ENCODE peak calls at places on chromosomes 1 and 21, in nine cellular contexts. Z is heart right ventricle; D is SJSA1; P is fibroblast of mammary gland; I is left ventricle myocardium inferior; K is right lobe of liver; L is CD8-positive, alpha-beta memory T cell; R is CD4-positive, alpha-beta memory T cell; C is esophagus squamous epithelium. S is an unnamed sample.

GRCh38 chr1:33228935-33229487 is 27.3 kb upstream of the ZNF362 start:
- DNase-seq in D (no peak), K (peak), C (no peak), R (no peak), P (peak), L (no peak), Z (peak), I (no peak), S (no peak)

GRCh38 chr1:204033321-204033720 is 39.6 kb upstream of the SOX13 start:
- DNase-seq in L (no peak), P (no peak), I (no peak), D (no peak), K (no peak), Z (no peak), C (no peak), R (no peak), S (no peak)

GRCh38 chr1:119290297-119290696 is 78.3 kb upstream of the HAO2 start:
- DNase-seq in K (no peak), Z (no peak), R (no peak), P (no peak), C (no peak), I (no peak), D (no peak), L (no peak), S (no peak)

GRCh38 chr1:182198006-182198605 is 136.6 kb upstream of the ZNF648 start:
- DNase-seq in K (no peak), I (no peak), D (no peak), L (no peak), Z (no peak), C (no peak), R (no peak), P (peak), S (no peak)

GRCh38 chr1:165253818-165254254 is 102.7 kb downstream of the LMX1A start:
- DNase-seq in L (no peak), K (peak), C (no peak), I (no peak), R (no peak), Z (no peak), P (no peak), D (no peak), S (no peak)

GRCh38 chr1:184366992-184367391 is 19.8 kb upstream of the C1orf21 start:
- DNase-seq in L (no peak), P (peak), R (no peak), Z (no peak), I (no peak), K (no peak), D (no peak), C (no peak), S (no peak)

GRCh38 chr1:105102385-105102784 is 1352.7 kb downstream of the AMY1C start:
- DNase-seq in C (no peak), Z (no peak), K (no peak), P (no peak), I (no peak), L (no peak), D (no peak), R (no peak), S (no peak)

GRCh38 chr1:63921357-63921756 is 147.5 kb downstream of the ROR1 start:
- DNase-seq in K (no peak), I (no peak), P (no peak), C (no peak), L (no peak), Z (no peak), R (no peak), D (no peak), S (no peak)

GRCh38 chr1:217393901-217394300 is 237.0 kb downstream of the GPATCH2 start:
- DNase-seq in R (no peak), L (no peak), P (no peak), K (no peak), I (no peak), C (no peak), Z (no peak), D (no peak), S (no peak)

GRCh38 chr1:112141923-112142322 is 152.5 kb upstream of the KCND3 start:
- DNase-seq in P (no peak), L (no peak), I (peak), K (no peak), C (no peak), D (no peak), R (no peak), Z (peak), S (no peak)

GRCh38 chr1:198601936-198602889 is 36.6 kb upstream of the PTPRC start:
- DNase-seq in L (no peak), R (peak), D (no peak), Z (no peak), C (no peak), I (no peak), P (peak), K (no peak), S (no peak)

GRCh38 chr1:244815600-244816099 is 19.8 kb upstream of the COX20 start:
- DNase-seq in R (no peak), Z (no peak), I (no peak), P (no peak), D (no peak), C (no peak), K (no peak), L (no peak), S (no peak)

GRCh38 chr1:59061876-59062275 is 235.0 kb upstream of the FGGY start:
- DNase-seq in C (no peak), P (peak), Z (peak), L (no peak), K (no peak), I (peak), R (no peak), D (peak), S (no peak)

GRCh38 chr1:197521118-197521739 is 253.2 kb downstream of the CRB1 start:
- DNase-seq in K (no peak), Z (no peak), R (no peak), P (peak), D (no peak), C (no peak), L (no peak), I (no peak), S (no peak)

GRCh38 chr1:116874622-116875277 is 35.0 kb upstream of the PTGFRN start:
- DNase-seq in K (no peak), P (peak), C (no peak), D (no peak), L (no peak), I (no peak), R (no peak), Z (no peak), S (no peak)

GRCh38 chr1:89198500-89199072 is at the start of gene GBP4:
- DNase-seq in I (peak), C (no peak), R (peak), L (peak), K (peak), D (no peak), P (peak), Z (peak), S (peak)

GRCh38 chr1:14804626-14805025 is 206.1 kb downstream of the KAZN start:
- DNase-seq in P (no peak), R (no peak), L (no peak), Z (no peak), K (no peak), C (no peak), I (no peak), D (no peak), S (no peak)

GRCh38 chr1:187714501-187714900 is 885.8 kb downstream of the PLA2G4A start:
- DNase-seq in Z (no peak), D (no peak), P (peak), C (no peak), I (no peak), R (no peak), K (no peak), L (no peak), S (no peak)

GRCh38 chr1:52662645-52663313 is 29.8 kb downstream of the SHISAL2A start:
- DNase-seq in L (no peak), R (no peak), I (no peak), C (no peak), D (peak), K (no peak), P (peak), Z (no peak), S (no peak)

GRCh38 chr1:161484613-161485012 is 20.6 kb upstream of the FCGR2A start:
- DNase-seq in R (no peak), D (no peak), C (no peak), P (peak), K (no peak), Z (no peak), I (no peak), L (no peak), S (no peak)

GRCh38 chr1:198156111-198156744 is 570 bp upstream of the NEK7 start:
- DNase-seq in C (no peak), R (peak), L (peak), P (peak), D (peak), Z (peak), K (peak), I (peak), S (peak)

GRCh38 chr1:7650801-7651200 is 120.3 kb upstream of the VAMP3 start:
- DNase-seq in I (no peak), R (no peak), L (no peak), Z (no peak), K (no peak), D (no peak), P (no peak), C (no peak), S (no peak)

GRCh38 chr1:228275154-228275434 is 67.2 kb downstream of the OBSCN start:
- DNase-seq in R (no peak), L (no peak), C (no peak), K (no peak), I (no peak), Z (no peak), P (no peak), D (no peak), S (no peak)

GRCh38 chr1:86928819-86929218 is 14.4 kb downstream of the HS2ST1 start:
- DNase-seq in I (no peak), K (no peak), C (no peak), D (no peak), L (no peak), P (no peak), Z (no peak), R (no peak), S (no peak)

GRCh38 chr1:185775505-185775904 is 41.3 kb downstream of the HMCN1 start:
- DNase-seq in D (no peak), R (no peak), P (peak), I (no peak), Z (no peak), L (no peak), C (no peak), K (no peak), S (no peak)

GRCh38 chr1:93324486-93325464 is 20.9 kb upstream of the DR1 start:
- DNase-seq in D (no peak), K (no peak), I (no peak), L (no peak), C (no peak), P (peak), Z (no peak), R (no peak), S (no peak)

GRCh38 chr1:236132420-236133046 is 9.8 kb upstream of the GPR137B start:
- DNase-seq in D (no peak), R (no peak), I (no peak), Z (no peak), P (no peak), L (no peak), K (no peak), C (no peak), S (no peak)

GRCh38 chr1:39812913-39813312 is 24.2 kb upstream of the BMP8B start:
- DNase-seq in Z (no peak), D (no peak), C (no peak), I (no peak), K (no peak), R (no peak), P (no peak), L (no peak), S (no peak)

GRCh38 chr1:156664949-156665411 is 12.2 kb downstream of the NES start:
- DNase-seq in L (no peak), D (peak), P (no peak), K (no peak), I (peak), R (no peak), Z (peak), C (no peak), S (peak)
- H3K4me3 ChIP-seq in L (no peak), D (no peak), P (no peak), K (no peak), I (peak), R (no peak), Z (no peak), C (no peak), S (no peak)

DNA sequence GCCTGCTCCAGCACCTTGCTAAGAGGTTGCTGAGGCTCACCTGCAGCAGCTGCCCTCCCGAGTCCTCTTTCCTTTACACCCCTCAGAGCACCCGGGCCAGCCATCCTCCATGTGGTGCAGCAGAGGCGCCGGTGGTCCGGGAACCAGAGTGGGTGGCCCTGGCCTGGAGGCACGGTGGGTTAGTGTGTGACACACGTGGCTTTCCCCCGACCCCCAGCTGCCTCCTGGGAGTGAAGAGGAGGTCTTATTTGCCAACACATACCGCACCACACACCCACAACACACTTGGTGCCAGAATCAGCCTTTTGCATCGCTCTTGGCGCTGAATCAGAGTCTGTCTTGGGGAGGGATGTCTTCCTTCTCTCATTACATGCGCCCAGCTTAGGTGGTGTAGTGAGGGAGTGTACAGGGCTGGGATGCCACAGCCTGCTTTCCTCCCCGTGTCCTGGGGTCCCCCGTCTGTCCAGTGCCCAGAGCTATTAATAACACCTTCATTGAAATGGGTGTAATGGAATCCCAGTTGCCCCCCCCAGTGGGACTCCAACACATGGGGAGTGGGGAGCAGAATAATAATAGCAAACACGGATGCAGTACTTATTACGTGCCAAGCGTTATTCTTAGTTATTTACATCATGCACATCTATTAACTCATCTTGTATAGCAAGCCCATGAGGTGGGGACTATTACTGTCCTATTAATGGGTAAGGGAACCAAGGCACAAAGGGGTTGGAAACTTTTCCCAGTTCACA is 38.2 kb downstream of the MAPKAPK2 start:
- DNase-seq in Z (no peak), P (peak), R (no peak), L (no peak), C (no peak), K (peak), D (peak), I (no peak), S (no peak)
- H3K4me3 ChIP-seq in Z (peak), P (peak), R (no peak), L (no peak), C (no peak), K (no peak), D (no peak), I (peak), S (no peak)

GRCh38 chr1:173603056-173603591 is at the start of gene SLC9C2:
- DNase-seq in C (no peak), Z (peak), L (no peak), R (no peak), I (no peak), D (no peak), K (no peak), P (peak), S (no peak)
- H3K4me3 ChIP-seq in C (peak), Z (peak), L (no peak), R (no peak), I (peak), D (no peak), K (peak), P (no peak), S (peak)

GRCh38 chr1:156661932-156662587 is 15.1 kb downstream of the NES start:
- DNase-seq in C (no peak), L (no peak), P (peak), K (no peak), D (no peak), I (no peak), Z (no peak), R (no peak), S (no peak)

GRCh38 chr1:156665539-156665938 is 11.7 kb downstream of the NES start:
- DNase-seq in L (no peak), R (no peak), K (no peak), C (no peak), P (no peak), D (no peak), I (no peak), Z (no peak), S (no peak)

GRCh38 chr1:156663178-156663577 is 14.0 kb downstream of the NES start:
- DNase-seq in Z (peak), P (peak), D (no peak), I (peak), L (no peak), C (no peak), K (no peak), R (no peak), S (peak)

GRCh38 chr1:156662588-156663055 is 14.6 kb downstream of the NES start:
- DNase-seq in C (no peak), P (no peak), R (no peak), I (no peak), D (no peak), Z (no peak), K (no peak), L (no peak), S (no peak)

DNA sequence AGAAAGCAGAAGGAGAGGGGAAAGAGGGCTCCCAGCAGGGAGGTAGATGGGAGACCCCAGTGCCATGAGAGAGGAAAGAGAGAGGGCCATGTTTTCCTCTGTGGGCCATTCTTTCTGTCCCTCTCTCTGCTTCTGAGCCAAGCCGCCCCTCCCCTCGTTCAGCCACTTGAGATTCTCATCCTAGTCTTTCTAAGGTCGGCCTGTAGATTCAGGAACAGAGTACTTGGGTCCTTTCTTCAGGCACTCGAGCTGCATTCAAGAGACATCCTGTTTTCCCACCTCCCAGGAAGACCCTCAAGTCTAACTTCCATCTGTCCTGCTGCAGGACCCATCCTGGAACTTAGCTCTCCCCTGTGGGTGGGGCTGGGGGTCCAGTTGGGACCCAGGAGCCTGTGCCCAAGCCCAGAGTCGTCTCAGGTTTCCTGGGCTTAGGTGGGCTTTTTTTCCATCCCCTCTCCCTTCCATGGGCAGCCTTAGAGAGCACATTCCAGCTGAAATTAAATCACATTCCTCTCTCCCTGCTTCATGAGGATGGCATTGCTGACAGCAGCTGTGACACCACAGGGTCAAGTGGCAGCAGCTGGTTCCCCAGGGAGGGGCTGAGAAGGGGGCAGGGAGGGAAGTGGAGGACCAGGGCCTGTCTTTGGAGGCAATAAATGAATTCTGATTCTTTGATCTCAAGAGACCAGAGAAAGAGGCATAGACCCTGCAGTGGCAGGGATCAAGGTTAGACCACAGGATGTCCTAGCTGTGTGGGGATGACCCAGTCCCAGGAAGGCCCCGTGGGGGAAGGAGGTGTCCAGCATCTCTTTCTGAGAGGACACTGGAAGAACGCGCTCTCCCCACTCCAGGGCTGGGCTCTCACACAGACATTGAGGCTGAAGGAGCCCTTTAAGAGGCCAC is 12.9 kb downstream of the NES start:
- DNase-seq in I (no peak), L (no peak), K (no peak), P (no peak), Z (no peak), D (peak), C (no peak), R (no peak), S (no peak)
- H3K4me3 ChIP-seq in I (peak), L (no peak), K (no peak), P (no peak), Z (no peak), D (no peak), C (no peak), R (no peak), S (no peak)

GRCh38 chr21:45980697-45981096 is 873 bp upstream of the COL6A1 start:
- DNase-seq in I (no peak), R (no peak), C (no peak), K (no peak), P (no peak), L (no peak), Z (no peak), D (no peak), S (no peak)
- H3K4me3 ChIP-seq in I (peak), R (peak), C (peak), K (no peak), P (peak), L (peak), Z (peak), D (peak), S (peak)

GRCh38 chr21:34968414-34969333 is 80.4 kb downstream of the RUNX1 start:
- DNase-seq in I (no peak), C (no peak), Z (no peak), D (no peak), K (no peak), R (peak), L (no peak), P (no peak), S (no peak)
- H3K4me3 ChIP-seq in I (no peak), C (no peak), Z (no peak), D (no peak), K (no peak), R (no peak), L (peak), P (no peak), S (no peak)

S was measured in aorta.